ENCODE peak calls at places on chromosomes 12 and 14, in eight cellular contexts. E is non-pigmented ciliary epithelial cell; B is KBM-7; L is left lobe of liver; X is NCI-H2029; Q is amygdala; S is nucleus accumbens; Z is effector memory CD4-positive, alpha-beta T cell. P is an unnamed sample.

GRCh38 chr14:96494331-96494730 is 7.9 kb upstream of the PAPOLA start:
- DNase-seq in E (no peak), B (no peak), L (no peak), X (no peak), Q (no peak), S (no peak), Z (no peak), P (no peak)

GRCh38 chr12:42936991-42937390 is 347.4 kb upstream of the PRICKLE1 start:
- DNase-seq in E (no peak), B (no peak), L (no peak), X (no peak), Q (no peak), S (no peak), Z (no peak), P (no peak)

GRCh38 chr14:101475468-101476257 is 85.6 kb upstream of the DIO3 start:
- DNase-seq in E (peak), B (no peak), L (peak), X (no peak), Q (no peak), S (no peak), Z (no peak), P (no peak)

GRCh38 chr14:96256420-96256819 is 410 bp downstream of the BDKRB1 start:
- DNase-seq in E (no peak), B (no peak), L (no peak), X (no peak), Q (no peak), S (no peak), Z (no peak), P (no peak)

GRCh38 chr14:87967496-87967895 is 25.5 kb downstream of the GALC start:
- DNase-seq in E (no peak), B (no peak), L (no peak), X (no peak), Q (no peak), S (no peak), Z (no peak), P (no peak)

GRCh38 chr12:115194448-115194847 is 510.5 kb upstream of the TBX3 start:
- DNase-seq in E (no peak), B (no peak), L (no peak), X (no peak), Q (no peak), S (no peak), Z (no peak), P (no peak)

GRCh38 chr12:106629797-106630669 is 47.2 kb downstream of the RFX4 start:
- DNase-seq in E (no peak), B (no peak), L (no peak), X (no peak), Q (no peak), S (no peak), Z (no peak), P (no peak)

GRCh38 chr12:4828176-4828575 is 81.5 kb upstream of the KCNA1 start:
- DNase-seq in E (no peak), B (no peak), L (no peak), X (no peak), Q (no peak), S (no peak), Z (no peak), P (peak)

GRCh38 chr12:104909761-104910160 is 48.3 kb downstream of the SLC41A2 start:
- DNase-seq in E (no peak), B (no peak), L (no peak), X (no peak), Q (no peak), S (no peak), Z (no peak), P (no peak)

GRCh38 chr14:98458702-98459101 is 813.3 kb downstream of the BCL11B start:
- DNase-seq in E (no peak), B (no peak), L (no peak), X (no peak), Q (no peak), S (no peak), Z (no peak), P (no peak)